ENCODE peak calls at places on chromosomes 3 and 15, in eight cellular contexts. One of them, this sample, is unnamed.

GRCh38 chr3:196661400-196661799 is 21.9 kb downstream of the NRROS start:
- DNase-seq in endothelial cell of umbilical vein: no peak
- DNase-seq in body of pancreas: no peak
- DNase-seq in HepG2: no peak
- DNase-seq in gastrocnemius medialis: no peak
- DNase-seq in stomach: no peak
- DNase-seq in breast epithelium: peak; percentile 48
- DNase-seq in heart left ventricle: no peak
- DNase-seq in this sample: no peak

GRCh38 chr3:153414972-153415371 is 252.9 kb downstream of the RAP2B start:
- DNase-seq in stomach: no peak
- DNase-seq in body of pancreas: no peak
- DNase-seq in endothelial cell of umbilical vein: no peak
- DNase-seq in heart left ventricle: no peak
- DNase-seq in HepG2: no peak
- DNase-seq in gastrocnemius medialis: no peak
- DNase-seq in breast epithelium: no peak
- DNase-seq in this sample: no peak

GRCh38 chr3:132090921-132091320 is 56.1 kb upstream of the CPNE4 start:
- DNase-seq in body of pancreas: no peak
- DNase-seq in HepG2: no peak
- DNase-seq in heart left ventricle: no peak
- DNase-seq in breast epithelium: no peak
- DNase-seq in stomach: no peak
- DNase-seq in endothelial cell of umbilical vein: no peak
- DNase-seq in gastrocnemius medialis: no peak
- DNase-seq in this sample: no peak

GRCh38 chr3:157087398-157088132 is 72.4 kb downstream of the CCNL1 start:
- DNase-seq in heart left ventricle: no peak
- DNase-seq in HepG2: no peak
- DNase-seq in breast epithelium: no peak
- DNase-seq in endothelial cell of umbilical vein: no peak
- DNase-seq in stomach: no peak
- DNase-seq in gastrocnemius medialis: no peak
- DNase-seq in body of pancreas: no peak
- DNase-seq in this sample: no peak

GRCh38 chr15:45611305-45611704 is 23.5 kb upstream of the SQOR start:
- DNase-seq in heart left ventricle: no peak
- DNase-seq in gastrocnemius medialis: no peak
- DNase-seq in stomach: no peak
- DNase-seq in body of pancreas: no peak
- DNase-seq in breast epithelium: no peak
- DNase-seq in endothelial cell of umbilical vein: peak; percentile 33
- DNase-seq in HepG2: peak; percentile 12
- DNase-seq in this sample: no peak

GRCh38 chr3:32202496-32202895 is 36.0 kb upstream of the CMTM8 start:
- DNase-seq in body of pancreas: no peak
- DNase-seq in HepG2: no peak
- DNase-seq in stomach: no peak
- DNase-seq in breast epithelium: no peak
- DNase-seq in gastrocnemius medialis: no peak
- DNase-seq in heart left ventricle: no peak
- DNase-seq in endothelial cell of umbilical vein: no peak
- DNase-seq in this sample: no peak

GRCh38 chr15:96351801-96352593 is 21.5 kb downstream of the NR2F2 start:
- DNase-seq in stomach: peak; percentile 87
- DNase-seq in breast epithelium: peak; percentile 56
- DNase-seq in HepG2: no peak
- DNase-seq in heart left ventricle: peak; percentile 72
- DNase-seq in gastrocnemius medialis: no peak
- DNase-seq in body of pancreas: no peak
- DNase-seq in endothelial cell of umbilical vein: peak; percentile 67
- DNase-seq in this sample: peak; percentile 71

GRCh38 chr3:110744723-110745122 is 326.9 kb upstream of the NECTIN3 start:
- DNase-seq in heart left ventricle: no peak
- DNase-seq in endothelial cell of umbilical vein: no peak
- DNase-seq in gastrocnemius medialis: no peak
- DNase-seq in HepG2: no peak
- DNase-seq in breast epithelium: no peak
- DNase-seq in body of pancreas: no peak
- DNase-seq in stomach: no peak
- DNase-seq in this sample: no peak

GRCh38 chr15:47674576-47675232 is 42.6 kb upstream of the SEMA6D start:
- DNase-seq in gastrocnemius medialis: no peak
- DNase-seq in breast epithelium: no peak
- DNase-seq in HepG2: no peak
- DNase-seq in endothelial cell of umbilical vein: no peak
- DNase-seq in heart left ventricle: no peak
- DNase-seq in stomach: no peak
- DNase-seq in body of pancreas: no peak
- DNase-seq in this sample: no peak

GRCh38 chr3:80232760-80233159 is 465.0 kb upstream of the ROBO1 start:
- DNase-seq in body of pancreas: no peak
- DNase-seq in gastrocnemius medialis: no peak
- DNase-seq in breast epithelium: no peak
- DNase-seq in endothelial cell of umbilical vein: peak; percentile 42
- DNase-seq in HepG2: peak; percentile 10
- DNase-seq in heart left ventricle: no peak
- DNase-seq in stomach: no peak
- DNase-seq in this sample: peak; percentile 49

GRCh38 chr3:61975936-61976335 is 397.4 kb downstream of the FEZF2 start:
- DNase-seq in endothelial cell of umbilical vein: no peak
- DNase-seq in HepG2: no peak
- DNase-seq in heart left ventricle: no peak
- DNase-seq in breast epithelium: no peak
- DNase-seq in body of pancreas: no peak
- DNase-seq in stomach: no peak
- DNase-seq in gastrocnemius medialis: no peak
- DNase-seq in this sample: no peak

GRCh38 chr3:7787871-7788828 is 713.5 kb upstream of the LMCD1 start:
- DNase-seq in stomach: no peak
- DNase-seq in endothelial cell of umbilical vein: peak; percentile 37
- DNase-seq in gastrocnemius medialis: no peak
- DNase-seq in heart left ventricle: no peak
- DNase-seq in body of pancreas: no peak
- DNase-seq in breast epithelium: no peak
- DNase-seq in HepG2: no peak
- DNase-seq in this sample: no peak

GRCh38 chr3:34377961-34378360 is 579.5 kb downstream of the PDCD6IP start:
- DNase-seq in endothelial cell of umbilical vein: no peak
- DNase-seq in stomach: peak; percentile 73
- DNase-seq in heart left ventricle: no peak
- DNase-seq in gastrocnemius medialis: no peak
- DNase-seq in HepG2: no peak
- DNase-seq in breast epithelium: no peak
- DNase-seq in body of pancreas: no peak
- DNase-seq in this sample: no peak

GRCh38 chr3:99952306-99952705 is 134.6 kb downstream of the CMSS1 start:
- DNase-seq in body of pancreas: no peak
- DNase-seq in endothelial cell of umbilical vein: no peak
- DNase-seq in HepG2: no peak
- DNase-seq in heart left ventricle: no peak
- DNase-seq in gastrocnemius medialis: no peak
- DNase-seq in breast epithelium: no peak
- DNase-seq in stomach: no peak
- DNase-seq in this sample: no peak

GRCh38 chr3:10437272-10437994 is 68.0 kb downstream of the ATP2B2 start:
- DNase-seq in body of pancreas: no peak
- DNase-seq in HepG2: no peak
- DNase-seq in gastrocnemius medialis: no peak
- DNase-seq in breast epithelium: no peak
- DNase-seq in stomach: no peak
- DNase-seq in endothelial cell of umbilical vein: peak; percentile 53
- DNase-seq in heart left ventricle: no peak
- DNase-seq in this sample: no peak

GRCh38 chr15:27066446-27066845 is 95.5 kb downstream of the GABRG3 start:
- DNase-seq in breast epithelium: no peak
- DNase-seq in gastrocnemius medialis: no peak
- DNase-seq in endothelial cell of umbilical vein: no peak
- DNase-seq in HepG2: no peak
- DNase-seq in stomach: no peak
- DNase-seq in body of pancreas: no peak
- DNase-seq in heart left ventricle: no peak
- DNase-seq in this sample: no peak

GRCh38 chr3:132285620-132285945 is 31.6 kb upstream of the ACP3 start:
- DNase-seq in body of pancreas: peak; percentile 46
- DNase-seq in breast epithelium: no peak
- DNase-seq in HepG2: no peak
- DNase-seq in gastrocnemius medialis: no peak
- DNase-seq in stomach: peak; percentile 54
- DNase-seq in endothelial cell of umbilical vein: no peak
- DNase-seq in heart left ventricle: no peak
- DNase-seq in this sample: no peak

GRCh38 chr15:44435893-44436667 is 8.7 kb downstream of the CTDSPL2 start:
- DNase-seq in gastrocnemius medialis: no peak
- DNase-seq in heart left ventricle: no peak
- DNase-seq in HepG2: no peak
- DNase-seq in body of pancreas: no peak
- DNase-seq in stomach: no peak
- DNase-seq in endothelial cell of umbilical vein: peak; percentile 18
- DNase-seq in breast epithelium: no peak
- DNase-seq in this sample: no peak

GRCh38 chr3:14768182-14768790 is 50.5 kb upstream of the FGD5 start:
- DNase-seq in breast epithelium: no peak
- DNase-seq in stomach: no peak
- DNase-seq in HepG2: no peak
- DNase-seq in heart left ventricle: no peak
- DNase-seq in gastrocnemius medialis: no peak
- DNase-seq in endothelial cell of umbilical vein: no peak
- DNase-seq in body of pancreas: no peak
- DNase-seq in this sample: no peak

GRCh38 chr3:114542359-114542758 is 248.5 kb downstream of the TIGIT start:
- DNase-seq in HepG2: no peak
- DNase-seq in breast epithelium: no peak
- DNase-seq in stomach: no peak
- DNase-seq in gastrocnemius medialis: no peak
- DNase-seq in heart left ventricle: no peak
- DNase-seq in endothelial cell of umbilical vein: no peak
- DNase-seq in body of pancreas: no peak
- DNase-seq in this sample: no peak

GRCh38 chr3:52253314-52254260 is 8.0 kb downstream of the PPM1M start:
- DNase-seq in gastrocnemius medialis: no peak
- DNase-seq in breast epithelium: no peak
- DNase-seq in endothelial cell of umbilical vein: peak; percentile 22
- DNase-seq in body of pancreas: no peak
- DNase-seq in stomach: peak; percentile 48
- DNase-seq in heart left ventricle: no peak
- DNase-seq in HepG2: no peak
- DNase-seq in this sample: peak; percentile 58

DNA sequence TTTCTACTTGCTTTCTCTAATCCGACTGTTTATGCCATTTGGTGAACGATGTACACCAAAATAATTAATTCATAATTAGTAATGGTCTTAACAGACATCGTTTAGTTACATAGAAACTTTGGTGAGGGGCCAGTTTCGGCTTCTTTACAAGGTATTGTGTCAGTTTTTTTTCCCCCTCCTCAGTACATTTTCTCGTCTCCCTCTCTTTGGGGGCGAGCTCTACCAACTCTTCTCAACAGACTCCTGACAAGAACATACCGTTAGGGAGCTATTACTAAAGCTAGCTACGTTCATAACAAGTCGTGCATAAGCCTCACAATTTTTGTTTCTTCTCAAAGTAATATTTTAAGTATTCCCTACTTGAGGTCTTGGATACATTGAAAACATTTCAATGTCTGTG is 1.4 kb downstream of the U2SURP start:
- DNase-seq in HepG2: no peak
- DNase-seq in endothelial cell of umbilical vein: no peak
- DNase-seq in breast epithelium: no peak
- DNase-seq in heart left ventricle: no peak
- DNase-seq in stomach: no peak
- DNase-seq in body of pancreas: no peak
- DNase-seq in gastrocnemius medialis: no peak
- DNase-seq in this sample: no peak
- H3K27ac ChIP-seq in HepG2: peak overlapping the region; percentile 89
- H3K27ac ChIP-seq in endothelial cell of umbilical vein: peak overlapping the region; percentile 72
- H3K27ac ChIP-seq in breast epithelium: no peak overlapping the region
- H3K27ac ChIP-seq in heart left ventricle: peak overlapping the region; percentile 93
- H3K27ac ChIP-seq in stomach: no peak overlapping the region
- H3K27ac ChIP-seq in body of pancreas: no peak overlapping the region
- H3K27ac ChIP-seq in gastrocnemius medialis: peak overlapping the region; percentile 94
- H3K27ac ChIP-seq in this sample: no peak overlapping the region

DNA sequence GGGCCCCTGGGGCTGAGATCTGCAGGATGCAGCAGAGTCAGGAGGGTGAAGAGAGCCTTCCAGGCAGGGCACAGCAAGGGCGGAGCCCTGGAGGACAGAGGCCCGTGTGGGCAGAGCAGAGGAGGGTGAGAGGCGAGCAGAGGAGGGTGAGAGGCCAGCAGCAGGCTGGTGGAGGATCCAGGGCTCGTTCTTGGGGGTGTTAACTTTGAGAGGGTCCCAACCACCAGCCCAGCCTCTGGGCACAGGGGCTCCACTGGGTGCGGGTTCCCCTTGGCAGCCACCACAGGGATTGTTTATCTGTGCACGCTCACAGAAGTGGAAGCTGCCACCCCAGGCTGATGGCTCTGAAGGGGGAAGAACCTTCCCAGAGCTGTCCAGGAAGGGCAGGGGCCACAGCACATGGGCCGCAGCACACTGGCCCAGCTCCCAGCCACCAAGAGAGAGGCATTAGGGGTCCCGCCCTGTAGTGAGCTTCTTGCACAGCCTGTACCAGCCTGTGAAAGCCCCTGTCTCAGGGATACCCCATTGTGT is 9.3 kb upstream of the PLXND1 start:
- DNase-seq in stomach: no peak
- DNase-seq in heart left ventricle: peak; percentile 68
- DNase-seq in breast epithelium: no peak
- DNase-seq in gastrocnemius medialis: no peak
- DNase-seq in endothelial cell of umbilical vein: no peak
- DNase-seq in HepG2: no peak
- DNase-seq in body of pancreas: no peak
- DNase-seq in this sample: no peak
- TF ChIP-seq POLR2A in stomach: no peak
- TF ChIP-seq POLR2A in heart left ventricle: no peak
- TF ChIP-seq POLR2A in breast epithelium: no peak
- TF ChIP-seq POLR2A in gastrocnemius medialis: no peak
- TF ChIP-seq POLR2A in endothelial cell of umbilical vein: no peak
- TF ChIP-seq POLR2A in HepG2: no peak
- TF ChIP-seq POLR2A in body of pancreas: no peak
- TF ChIP-seq POLR2A in this sample: no peak

GRCh38 chr3:195224156-195224979 is 46.6 kb downstream of the XXYLT1 start:
- DNase-seq in gastrocnemius medialis: no peak
- DNase-seq in heart left ventricle: no peak
- DNase-seq in stomach: peak; percentile 13
- DNase-seq in body of pancreas: no peak
- DNase-seq in HepG2: no peak
- DNase-seq in breast epithelium: peak; percentile 25
- DNase-seq in endothelial cell of umbilical vein: no peak
- DNase-seq in this sample: no peak
- H3K27ac ChIP-seq in gastrocnemius medialis: peak overlapping the region; percentile 68
- H3K27ac ChIP-seq in heart left ventricle: peak overlapping the region; percentile 51
- H3K27ac ChIP-seq in stomach: peak overlapping the region; percentile 58
- H3K27ac ChIP-seq in body of pancreas: no peak overlapping the region
- H3K27ac ChIP-seq in HepG2: no peak overlapping the region
- H3K27ac ChIP-seq in breast epithelium: peak overlapping the region; percentile 57
- H3K27ac ChIP-seq in endothelial cell of umbilical vein: peak overlapping the region; percentile 87
- H3K27ac ChIP-seq in this sample: no peak overlapping the region

DNA sequence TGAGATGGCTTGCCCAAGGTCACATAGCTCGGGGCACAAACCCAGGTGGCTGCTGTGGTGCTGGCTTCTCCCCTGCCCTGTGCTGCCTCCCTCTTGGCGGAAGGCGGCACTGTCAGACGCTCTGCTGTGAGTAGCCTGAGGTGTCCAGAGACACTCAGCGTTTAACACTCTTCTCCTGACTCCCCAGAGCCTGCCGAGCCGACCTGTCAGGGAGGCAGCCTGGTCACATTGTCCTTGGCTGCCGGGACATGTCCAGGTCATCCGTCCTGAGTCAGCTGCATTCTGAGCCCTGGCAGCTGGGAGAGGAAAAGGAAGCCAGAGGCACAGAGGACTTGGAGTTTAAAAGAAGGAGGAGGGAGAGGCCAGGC is 4.7 kb downstream of the LMAN1L start:
- DNase-seq in stomach: no peak
- DNase-seq in gastrocnemius medialis: peak; percentile 80
- DNase-seq in endothelial cell of umbilical vein: peak; percentile 43
- DNase-seq in breast epithelium: peak; percentile 65
- DNase-seq in HepG2: peak; percentile 56
- DNase-seq in heart left ventricle: no peak
- DNase-seq in body of pancreas: peak; percentile 41
- DNase-seq in this sample: peak; percentile 82
- TF ChIP-seq POLR2A in stomach: no peak
- TF ChIP-seq POLR2A in gastrocnemius medialis: no peak
- TF ChIP-seq POLR2A in endothelial cell of umbilical vein: no peak
- TF ChIP-seq POLR2A in breast epithelium: no peak
- TF ChIP-seq POLR2A in HepG2: no peak
- TF ChIP-seq POLR2A in heart left ventricle: no peak
- TF ChIP-seq POLR2A in body of pancreas: no peak
- TF ChIP-seq POLR2A in this sample: peak; percentile 67